ENCODE peak calls at places on chromosomes 5 and 9, in nine cellular contexts. U is uterus, I is H7, V is ovary, W is tibial nerve, R is transverse colon, Q is HepG2, B is mammary epithelial cell, F is Panc1. K is an unnamed sample.

GRCh38 chr5:35545190-35545589 is 72.5 kb upstream of the SPEF2 start:
- DNase-seq in U (no peak), I (no peak), V (no peak), W (no peak), R (no peak), Q (no peak), B (no peak), F (no peak), K (no peak)

GRCh38 chr9:114521846-114522245 is 16.6 kb upstream of the WHRN start:
- DNase-seq in U (no peak), I (no peak), V (no peak), W (no peak), R (no peak), Q (no peak), B (no peak), F (no peak), K (no peak)

GRCh38 chr9:112048924-112049785 is 125.9 kb downstream of the SUSD1 start:
- DNase-seq in U (no peak), I (no peak), V (no peak), W (no peak), R (peak; percentile 69), Q (no peak), B (no peak), F (no peak), K (peak; percentile 82)

GRCh38 chr5:64792474-64792873 is 23.7 kb downstream of the CWC27 start:
- DNase-seq in U (no peak), I (no peak), V (no peak), W (no peak), R (no peak), Q (peak; percentile 47), B (no peak), F (no peak), K (peak; percentile 75)

GRCh38 chr9:133968428-133968827 is 23.7 kb downstream of the VAV2 start:
- DNase-seq in U (no peak), I (no peak), V (no peak), W (no peak), R (no peak), Q (no peak), B (no peak), F (no peak), K (no peak)

GRCh38 chr9:110640736-110641135 is 27.9 kb upstream of the MUSK start:
- DNase-seq in U (no peak), I (no peak), V (no peak), W (no peak), R (no peak), Q (no peak), B (no peak), F (no peak), K (no peak)

GRCh38 chr5:123936548-123936947 is 424.6 kb downstream of the CSNK1G3 start:
- DNase-seq in U (no peak), I (no peak), V (no peak), W (no peak), R (no peak), Q (no peak), B (no peak), F (no peak), K (no peak)

GRCh38 chr5:4017076-4017803 is 421.6 kb downstream of the IRX1 start:
- DNase-seq in U (no peak), I (no peak), V (no peak), W (no peak), R (no peak), Q (no peak), B (no peak), F (no peak), K (no peak)

GRCh38 chr5:53936481-53937352 is 373.7 kb downstream of the ARL15 start:
- DNase-seq in U (peak; percentile 68), I (no peak), V (peak; percentile 37), W (peak; percentile 34), R (no peak), Q (no peak), B (no peak), F (no peak), K (no peak)

GRCh38 chr9:35001285-35001677 is 11.7 kb downstream of the DNAJB5 start:
- DNase-seq in U (no peak), I (no peak), V (no peak), W (no peak), R (no peak), Q (no peak), B (no peak), F (no peak), K (no peak)

GRCh38 chr9:137975936-137976565 is 98.5 kb downstream of the CACNA1B start:
- DNase-seq in U (no peak), I (peak; percentile 10), V (peak; percentile 6), W (no peak), R (no peak), Q (no peak), B (no peak), F (no peak), K (no peak)

GRCh38 chr5:142821733-142822487 is 51.7 kb downstream of the ARHGAP26 start:
- DNase-seq in U (no peak), I (no peak), V (no peak), W (no peak), R (no peak), Q (peak; percentile 85), B (peak; percentile 90), F (peak; percentile 73), K (peak; percentile 94)

GRCh38 chr5:54959673-54960418 is 25.5 kb downstream of the ESM1 start:
- DNase-seq in U (no peak), I (peak; percentile 33), V (no peak), W (no peak), R (peak; percentile 9), Q (peak; percentile 5), B (no peak), F (no peak), K (peak; percentile 6)

GRCh38 chr9:5408596-5408995 is 29.1 kb downstream of the PLGRKT start:
- DNase-seq in U (no peak), I (no peak), V (no peak), W (no peak), R (no peak), Q (no peak), B (no peak), F (no peak), K (no peak)

GRCh38 chr9:94135222-94135621 is 51.0 kb downstream of the PTPDC1 start:
- DNase-seq in U (peak; percentile 87), I (no peak), V (no peak), W (peak; percentile 64), R (no peak), Q (no peak), B (peak; percentile 71), F (no peak), K (peak; percentile 51)

GRCh38 chr5:117547192-117547591 is 972.6 kb upstream of the SEMA6A start:
- DNase-seq in U (no peak), I (no peak), V (no peak), W (no peak), R (no peak), Q (no peak), B (peak; percentile 14), F (no peak), K (no peak)

GRCh38 chr9:26369096-26369495 is 523.5 kb downstream of the CAAP1 start:
- DNase-seq in U (no peak), I (no peak), V (no peak), W (no peak), R (no peak), Q (no peak), B (peak; percentile 4), F (no peak), K (no peak)

GRCh38 chr5:88207575-88207974 is 61.1 kb downstream of the TMEM161B start:
- DNase-seq in U (no peak), I (no peak), V (no peak), W (no peak), R (no peak), Q (no peak), B (no peak), F (no peak), K (no peak)

GRCh38 chr5:88203977-88204735 is 64.5 kb downstream of the TMEM161B start:
- DNase-seq in U (no peak), I (peak; percentile 29), V (no peak), W (no peak), R (no peak), Q (no peak), B (no peak), F (no peak), K (peak; percentile 16)
- H3K36me3 ChIP-seq in U (no peaks in the 10 kb centered on the region), I (no peaks in the 10 kb centered on the region), V (no peaks in the 10 kb centered on the region), W (no peaks in the 10 kb centered on the region), R (peaks cover 16% of the 10 kb centered on the region), Q (peaks cover 3% of the 10 kb centered on the region), B (peaks cover 8% of the 10 kb centered on the region), F (peaks cover 15% of the 10 kb centered on the region), K (peaks cover 2% of the 10 kb centered on the region)

GRCh38 chr5:167945542-167946384 is 345.7 kb upstream of the WWC1 start:
- DNase-seq in U (no peak), I (no peak), V (peak; percentile 39), W (no peak), R (no peak), Q (no peak), B (peak; percentile 78), F (no peak), K (no peak)

GRCh38 chr5:167944121-167944858 is 347.2 kb upstream of the WWC1 start:
- DNase-seq in U (no peak), I (no peak), V (no peak), W (no peak), R (no peak), Q (no peak), B (peak; percentile 23), F (no peak), K (no peak)

GRCh38 chr5:167949435-167949834 is 342.0 kb upstream of the WWC1 start:
- DNase-seq in U (no peak), I (no peak), V (no peak), W (no peak), R (no peak), Q (no peak), B (no peak), F (no peak), K (no peak)

GRCh38 chr5:167950126-167950721 is 341.2 kb upstream of the WWC1 start:
- DNase-seq in U (no peak), I (no peak), V (no peak), W (peak; percentile 55), R (no peak), Q (no peak), B (peak; percentile 62), F (no peak), K (no peak)

DNA sequence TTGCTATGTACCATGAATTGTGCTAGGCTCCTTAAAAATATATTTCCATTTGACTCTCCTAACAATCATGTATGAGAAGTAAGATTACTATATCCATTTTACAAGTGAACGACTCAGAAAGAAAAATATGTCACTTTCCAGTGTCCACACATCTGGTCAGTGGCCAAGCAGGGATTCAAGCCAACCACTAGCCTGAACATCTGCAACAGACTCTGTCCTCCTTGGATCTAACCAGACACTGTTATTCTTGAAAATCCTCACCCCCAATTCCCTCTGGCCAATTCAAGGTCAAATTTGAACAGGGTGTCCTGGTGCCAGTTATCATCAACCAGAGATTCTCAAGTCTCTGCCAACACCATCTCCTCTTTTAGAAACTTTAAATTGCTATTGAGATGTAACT is 344.1 kb upstream of the WWC1 start:
- DNase-seq in U (no peak), I (no peak), V (no peak), W (peak; percentile 68), R (no peak), Q (no peak), B (no peak), F (no peak), K (no peak)
- H3K36me3 ChIP-seq in U (no peaks in the 10 kb centered on the region), I (no peaks in the 10 kb centered on the region), V (no peaks in the 10 kb centered on the region), W (no peaks in the 10 kb centered on the region), R (no peaks in the 10 kb centered on the region), Q (no peaks in the 10 kb centered on the region), B (no peaks in the 10 kb centered on the region), F (no peaks in the 10 kb centered on the region), K (no peaks in the 10 kb centered on the region)

GRCh38 chr5:111733571-111733970 is 23.4 kb downstream of the NREP start:
- DNase-seq in U (no peak), I (no peak), V (no peak), W (no peak), R (no peak), Q (no peak), B (no peak), F (no peak), K (no peak)
- H3K36me3 ChIP-seq in U (no peaks in the 10 kb centered on the region), I (peaks cover 4% of the 10 kb centered on the region), V (no peaks in the 10 kb centered on the region), W (no peaks in the 10 kb centered on the region), R (no peaks in the 10 kb centered on the region), Q (peaks cover 5% of the 10 kb centered on the region), B (no peaks in the 10 kb centered on the region), F (no peaks in the 10 kb centered on the region), K (no peaks in the 10 kb centered on the region)

GRCh38 chr5:157286761-157287211 is 20.9 kb downstream of the CYFIP2 start:
- DNase-seq in U (no peak), I (no peak), V (no peak), W (no peak), R (no peak), Q (no peak), B (no peak), F (no peak), K (no peak)
- H3K36me3 ChIP-seq in U (no peaks in the 10 kb centered on the region), I (peaks cover 11% of the 10 kb centered on the region), V (no peaks in the 10 kb centered on the region), W (no peaks in the 10 kb centered on the region), R (no peaks in the 10 kb centered on the region), Q (peaks cover 8% of the 10 kb centered on the region), B (no peaks in the 10 kb centered on the region), F (no peaks in the 10 kb centered on the region), K (peaks cover 1% of the 10 kb centered on the region)